ENCODE peak calls at places on chromosome 21, in six cellular contexts. One of them, this sample, is unnamed.

GRCh38 chr21:32925098-32925497 is 100.6 kb upstream of the OLIG2 start:
- DNase-seq in cardiac fibroblast: no peak
- DNase-seq in activated T-cell treated with anti-CD3 and anti-CD28 coated beads for 4 hours: no peak
- DNase-seq in KBM-7: no peak
- DNase-seq in CD8-positive, alpha-beta memory T cell: no peak
- DNase-seq in SK-N-SH: no peak
- DNase-seq in this sample: no peak

GRCh38 chr21:34501716-34502115 is 10.3 kb downstream of the KCNE1 start:
- DNase-seq in CD8-positive, alpha-beta memory T cell: no peak
- DNase-seq in SK-N-SH: no peak
- DNase-seq in KBM-7: no peak
- DNase-seq in activated T-cell treated with anti-CD3 and anti-CD28 coated beads for 4 hours: no peak
- DNase-seq in cardiac fibroblast: no peak
- DNase-seq in this sample: no peak

GRCh38 chr21:29096619-29097018 is 23.2 kb upstream of the CCT8 start:
- DNase-seq in KBM-7: no peak
- DNase-seq in activated T-cell treated with anti-CD3 and anti-CD28 coated beads for 4 hours: no peak
- DNase-seq in SK-N-SH: no peak
- DNase-seq in cardiac fibroblast: no peak
- DNase-seq in CD8-positive, alpha-beta memory T cell: no peak
- DNase-seq in this sample: no peak

GRCh38 chr21:42263591-42264131 is 44.7 kb downstream of the ABCG1 start:
- DNase-seq in cardiac fibroblast: peak
- DNase-seq in activated T-cell treated with anti-CD3 and anti-CD28 coated beads for 4 hours: no peak
- DNase-seq in SK-N-SH: no peak
- DNase-seq in CD8-positive, alpha-beta memory T cell: no peak
- DNase-seq in KBM-7: no peak
- DNase-seq in this sample: no peak

GRCh38 chr21:42213082-42213774 is 5.7 kb upstream of the ABCG1 start:
- DNase-seq in KBM-7: no peak
- DNase-seq in activated T-cell treated with anti-CD3 and anti-CD28 coated beads for 4 hours: no peak
- DNase-seq in cardiac fibroblast: no peak
- DNase-seq in CD8-positive, alpha-beta memory T cell: no peak
- DNase-seq in SK-N-SH: no peak
- DNase-seq in this sample: no peak

GRCh38 chr21:27802816-27803475 is 836.1 kb upstream of the ADAMTS5 start:
- DNase-seq in SK-N-SH: peak
- DNase-seq in cardiac fibroblast: peak
- DNase-seq in activated T-cell treated with anti-CD3 and anti-CD28 coated beads for 4 hours: no peak
- DNase-seq in KBM-7: peak
- DNase-seq in CD8-positive, alpha-beta memory T cell: no peak
- DNase-seq in this sample: no peak

GRCh38 chr21:18760247-18760646 is 356.7 kb upstream of the TMPRSS15 start:
- DNase-seq in cardiac fibroblast: no peak
- DNase-seq in SK-N-SH: no peak
- DNase-seq in activated T-cell treated with anti-CD3 and anti-CD28 coated beads for 4 hours: no peak
- DNase-seq in CD8-positive, alpha-beta memory T cell: no peak
- DNase-seq in KBM-7: no peak
- DNase-seq in this sample: no peak

GRCh38 chr21:46093668-46094400 is 4.1 kb upstream of the COL6A2 start:
- DNase-seq in KBM-7: no peak
- DNase-seq in cardiac fibroblast: no peak
- DNase-seq in CD8-positive, alpha-beta memory T cell: peak
- DNase-seq in SK-N-SH: no peak
- DNase-seq in activated T-cell treated with anti-CD3 and anti-CD28 coated beads for 4 hours: no peak
- DNase-seq in this sample: no peak

GRCh38 chr21:42782723-42783247 is 96.6 kb downstream of the WDR4 start:
- DNase-seq in KBM-7: no peak
- DNase-seq in CD8-positive, alpha-beta memory T cell: no peak
- DNase-seq in SK-N-SH: peak
- DNase-seq in cardiac fibroblast: no peak
- DNase-seq in activated T-cell treated with anti-CD3 and anti-CD28 coated beads for 4 hours: no peak
- DNase-seq in this sample: no peak

GRCh38 chr21:24590261-24590660 is 1017.0 kb downstream of the MRPL39 start:
- DNase-seq in activated T-cell treated with anti-CD3 and anti-CD28 coated beads for 4 hours: no peak
- DNase-seq in CD8-positive, alpha-beta memory T cell: no peak
- DNase-seq in SK-N-SH: no peak
- DNase-seq in KBM-7: no peak
- DNase-seq in cardiac fibroblast: no peak
- DNase-seq in this sample: no peak

GRCh38 chr21:16117851-16118592 is 388.2 kb downstream of the USP25 start:
- DNase-seq in SK-N-SH: no peak
- DNase-seq in CD8-positive, alpha-beta memory T cell: no peak
- DNase-seq in activated T-cell treated with anti-CD3 and anti-CD28 coated beads for 4 hours: no peak
- DNase-seq in cardiac fibroblast: peak
- DNase-seq in KBM-7: no peak
- DNase-seq in this sample: no peak

GRCh38 chr21:32772281-32773047 is 909 bp upstream of the PAXBP1 start:
- DNase-seq in activated T-cell treated with anti-CD3 and anti-CD28 coated beads for 4 hours: peak
- DNase-seq in KBM-7: no peak
- DNase-seq in CD8-positive, alpha-beta memory T cell: no peak
- DNase-seq in cardiac fibroblast: peak
- DNase-seq in SK-N-SH: peak
- DNase-seq in this sample: peak

GRCh38 chr21:28899744-28900143 is 92.9 kb downstream of the LTN1 start:
- DNase-seq in activated T-cell treated with anti-CD3 and anti-CD28 coated beads for 4 hours: no peak
- DNase-seq in cardiac fibroblast: peak
- DNase-seq in CD8-positive, alpha-beta memory T cell: no peak
- DNase-seq in KBM-7: no peak
- DNase-seq in SK-N-SH: no peak
- DNase-seq in this sample: no peak

GRCh38 chr21:41500931-41501381 is 7.0 kb downstream of the TMPRSS2 start:
- DNase-seq in cardiac fibroblast: no peak
- DNase-seq in activated T-cell treated with anti-CD3 and anti-CD28 coated beads for 4 hours: no peak
- DNase-seq in CD8-positive, alpha-beta memory T cell: no peak
- DNase-seq in SK-N-SH: no peak
- DNase-seq in KBM-7: no peak
- DNase-seq in this sample: no peak

GRCh38 chr21:32004281-32004680 is 131.5 kb downstream of the HUNK start:
- DNase-seq in activated T-cell treated with anti-CD3 and anti-CD28 coated beads for 4 hours: no peak
- DNase-seq in cardiac fibroblast: no peak
- DNase-seq in SK-N-SH: no peak
- DNase-seq in CD8-positive, alpha-beta memory T cell: no peak
- DNase-seq in KBM-7: no peak
- DNase-seq in this sample: no peak

This sample was measured in central memory CD4-positive, alpha-beta T cell.